ENCODE peak calls at places on chromosomes 1 and 21, in five cellular contexts. Q is breast epithelium, N is suprapubic skin, V is GM12878, R is lower leg skin. W is an unnamed sample.

GRCh38 chr1:192327997-192328396 is 11.2 kb downstream of the RGS21 start:
- DNase-seq in Q (no peak), R (no peak), V (no peak), N (no peak), W (no peak)

GRCh38 chr1:28111157-28111556 is 22.7 kb upstream of the EYA3 start:
- DNase-seq in Q (no peak), N (no peak), R (no peak), V (no peak), W (no peak)

GRCh38 chr1:1985375-1986050 is 18.1 kb downstream of the CFAP74 start:
- DNase-seq in R (no peak), N (no peak), V (no peak), Q (no peak), W (no peak)

GRCh38 chr1:47894718-47895393 is 102.3 kb downstream of the TRABD2B start:
- DNase-seq in V (no peak), Q (peak; percentile 89), R (no peak), N (no peak), W (no peak)

GRCh38 chr1:48784301-48784700 is 7.6 kb upstream of the BEND5 start:
- DNase-seq in V (no peak), N (no peak), Q (no peak), R (no peak), W (peak; percentile 8)

GRCh38 chr21:43190544-43191340 is 21.9 kb downstream of the CRYAA start:
- DNase-seq in V (no peak), N (peak; percentile 53), R (peak; percentile 82), Q (peak; percentile 15), W (peak; percentile 3)

GRCh38 chr1:95169544-95169943 is 52.4 kb downstream of the TLCD4 start:
- DNase-seq in Q (no peak), V (no peak), R (no peak), N (no peak), W (no peak)

GRCh38 chr1:231200417-231201031 is 38.7 kb downstream of the TRIM67 start:
- DNase-seq in R (no peak), V (no peak), Q (no peak), N (no peak), W (no peak)

GRCh38 chr1:104852151-104852550 is 1102.5 kb downstream of the AMY1C start:
- DNase-seq in Q (no peak), V (no peak), R (no peak), N (no peak), W (no peak)

GRCh38 chr1:99965646-99966375 is 4.0 kb upstream of the SLC35A3 start:
- DNase-seq in Q (no peak), R (no peak), V (no peak), N (no peak), W (peak; percentile 37)

GRCh38 chr1:246117066-246117791 is 389.9 kb downstream of the SMYD3 start:
- DNase-seq in R (no peak), V (peak; percentile 16), Q (no peak), N (no peak), W (no peak)

GRCh38 chr1:63723618-63724017 is 50.2 kb upstream of the ROR1 start:
- DNase-seq in R (no peak), Q (no peak), V (no peak), N (no peak), W (no peak)

GRCh38 chr1:245888809-245889208 is 618.3 kb downstream of the SMYD3 start:
- DNase-seq in Q (no peak), N (no peak), V (peak; percentile 20), R (no peak), W (no peak)

GRCh38 chr1:30672661-30673060 is 50.7 kb downstream of the MATN1 start:
- DNase-seq in Q (no peak), N (no peak), V (no peak), R (no peak), W (no peak)

DNA sequence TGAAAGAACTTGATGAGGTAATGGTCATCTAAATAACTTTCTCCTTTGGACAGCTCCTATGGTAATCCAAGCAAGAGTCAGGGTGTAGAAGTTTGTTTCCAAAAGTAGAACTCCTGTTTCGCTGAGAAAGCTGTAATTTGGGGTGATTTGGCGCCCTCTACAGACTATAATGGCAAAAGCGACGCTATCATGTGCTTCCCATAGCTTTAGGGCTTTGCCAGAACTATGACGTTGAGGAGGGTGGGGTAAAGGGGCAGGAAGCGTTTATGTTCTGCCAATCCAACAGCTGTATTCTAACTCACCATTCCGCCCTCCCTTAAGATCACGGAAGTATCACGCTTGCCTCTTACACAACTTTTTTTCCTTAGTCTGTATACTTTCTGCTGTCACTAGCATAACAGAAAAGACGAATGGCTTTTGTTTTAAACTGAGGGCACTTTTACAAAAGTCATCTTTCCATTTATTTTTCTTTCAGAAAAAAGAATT is at the start of gene FMO4:
- DNase-seq in R (peak; percentile 95), N (peak; percentile 91), V (peak; percentile 94), Q (peak; percentile 95), W (peak; percentile 95)
- TF ChIP-seq POLR2A in R (no peak), N (no peak), V (peak; percentile 28), Q (no peak), W (no peak)

DNA sequence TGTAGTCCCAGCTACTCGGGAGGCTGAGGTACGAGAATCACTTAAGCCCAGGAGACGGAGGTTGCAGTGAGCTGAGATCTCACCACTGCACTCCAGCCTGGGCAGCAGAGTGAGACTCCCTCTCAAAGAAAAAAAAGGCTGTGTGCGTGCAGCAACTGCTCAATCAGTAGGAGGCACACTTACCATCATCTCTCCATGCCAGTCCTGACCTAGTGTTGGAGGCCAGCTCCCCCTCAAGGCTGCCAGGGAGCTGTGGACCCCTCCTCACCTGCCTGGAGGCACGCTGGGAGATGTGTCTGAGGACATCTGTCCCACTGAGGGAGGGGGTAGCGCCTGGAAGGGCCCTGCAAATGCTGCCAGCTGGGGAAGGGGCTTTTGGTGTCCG is 11.9 kb downstream of the RPS6KA1 start:
- DNase-seq in V (no peak), Q (no peak), N (no peak), R (no peak), W (no peak)
- TF ChIP-seq CTCF in V (no peak), Q (no peak), N (no peak), R (no peak), W (no peak)

GRCh38 chr1:59477867-59478266 is 181.0 kb downstream of the FGGY start:
- DNase-seq in R (no peak), V (no peak), N (no peak), Q (no peak), W (no peak)
- TF ChIP-seq POLR2A in R (no peak), V (no peak), N (no peak), Q (no peak), W (no peak)

DNA sequence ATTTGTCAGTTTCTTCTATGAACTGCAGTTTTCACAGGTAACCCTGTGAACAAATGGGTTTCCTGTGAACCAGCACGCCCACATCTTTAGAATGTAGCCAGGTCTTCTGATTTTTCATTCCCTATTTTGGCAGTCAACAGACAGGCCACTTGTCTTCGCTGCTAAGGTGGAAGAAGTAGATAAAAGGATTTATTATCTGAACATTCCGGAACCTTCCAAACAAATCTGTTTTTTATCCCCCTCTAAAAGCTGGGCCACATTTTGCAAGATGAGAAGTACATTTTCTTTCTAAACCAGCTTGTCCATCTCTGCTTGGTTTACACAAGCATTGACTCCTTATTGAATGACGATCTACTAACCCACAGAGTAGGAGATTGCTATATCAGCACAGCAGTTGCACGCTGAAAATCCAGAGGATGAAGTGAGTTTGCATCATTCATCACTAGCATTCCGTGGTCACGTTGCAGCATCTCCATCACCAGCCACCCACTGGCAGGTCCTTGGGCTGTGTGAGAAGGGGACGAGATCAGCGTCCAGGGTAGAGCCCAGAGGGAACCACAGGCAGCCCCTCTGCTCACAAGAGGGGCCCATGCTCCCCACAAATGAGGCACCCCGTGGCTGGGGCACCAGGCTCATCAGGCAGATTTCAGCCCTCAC is 83.5 kb downstream of the TOMM20 start:
- DNase-seq in R (no peak), N (no peak), V (no peak), Q (no peak), W (no peak)
- TF ChIP-seq CTCF in R (no peak), N (no peak), V (no peak), Q (no peak), W (no peak)

GRCh38 chr1:115838805-115839705 is 1.9 kb downstream of the NHLH2 start:
- DNase-seq in Q (peak; percentile 39), V (no peak), N (peak; percentile 70), R (peak; percentile 91), W (peak; percentile 64)
- TF ChIP-seq POLR2A in Q (no peak), V (no peak), N (no peak), R (no peak), W (no peak)

DNA sequence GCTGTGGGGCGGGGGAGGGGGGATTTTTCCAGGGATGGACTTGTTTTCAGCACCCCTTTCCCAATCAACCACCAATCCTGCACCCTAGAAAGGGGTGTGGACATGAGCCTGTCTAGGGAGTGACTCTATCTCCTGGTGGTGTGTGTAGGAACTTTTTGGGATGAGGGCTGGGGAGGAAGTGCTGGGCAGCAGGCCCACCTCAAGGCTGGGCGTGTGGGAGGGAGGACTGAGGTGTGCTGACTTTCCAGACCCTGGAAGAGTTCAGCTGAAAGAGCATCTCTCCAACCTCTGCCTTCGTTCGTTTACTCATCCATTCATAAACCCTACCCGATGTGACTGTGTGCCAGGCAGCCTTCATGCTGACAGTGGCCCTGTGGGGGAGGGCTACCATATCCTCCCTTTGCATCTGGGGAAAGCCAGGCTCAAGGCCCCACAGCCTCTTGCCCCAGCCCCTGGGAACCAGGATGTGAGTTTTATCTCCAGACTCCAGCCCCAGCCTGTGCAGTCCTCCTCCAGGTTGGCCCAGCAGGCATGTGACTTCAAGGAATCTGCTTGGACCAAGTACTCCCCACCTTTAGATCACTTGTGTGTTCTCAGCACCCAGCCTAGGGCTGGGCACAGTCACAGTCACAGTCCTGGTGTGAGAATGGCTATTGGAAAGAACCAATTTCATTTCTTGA is 6.7 kb downstream of the KNCN start:
- DNase-seq in Q (no peak), N (no peak), R (no peak), V (no peak), W (no peak)
- TF ChIP-seq CTCF in Q (no peak), N (no peak), R (no peak), V (no peak), W (no peak)

GRCh38 chr1:101371259-101371658 is 134.4 kb downstream of the S1PR1 start:
- DNase-seq in R (no peak), N (no peak), Q (no peak), V (peak; percentile 96), W (no peak)
- TF ChIP-seq POLR2A in R (no peak), N (no peak), Q (no peak), V (no peak), W (no peak)

GRCh38 chr1:54542120-54542961 is 5.7 kb upstream of the ACOT11 start:
- DNase-seq in V (peak; percentile 9), Q (peak; percentile 59), N (no peak), R (peak; percentile 90), W (peak; percentile 83)
- TF ChIP-seq CTCF in V (no peak), Q (no peak), N (no peak), R (no peak), W (no peak)

DNA sequence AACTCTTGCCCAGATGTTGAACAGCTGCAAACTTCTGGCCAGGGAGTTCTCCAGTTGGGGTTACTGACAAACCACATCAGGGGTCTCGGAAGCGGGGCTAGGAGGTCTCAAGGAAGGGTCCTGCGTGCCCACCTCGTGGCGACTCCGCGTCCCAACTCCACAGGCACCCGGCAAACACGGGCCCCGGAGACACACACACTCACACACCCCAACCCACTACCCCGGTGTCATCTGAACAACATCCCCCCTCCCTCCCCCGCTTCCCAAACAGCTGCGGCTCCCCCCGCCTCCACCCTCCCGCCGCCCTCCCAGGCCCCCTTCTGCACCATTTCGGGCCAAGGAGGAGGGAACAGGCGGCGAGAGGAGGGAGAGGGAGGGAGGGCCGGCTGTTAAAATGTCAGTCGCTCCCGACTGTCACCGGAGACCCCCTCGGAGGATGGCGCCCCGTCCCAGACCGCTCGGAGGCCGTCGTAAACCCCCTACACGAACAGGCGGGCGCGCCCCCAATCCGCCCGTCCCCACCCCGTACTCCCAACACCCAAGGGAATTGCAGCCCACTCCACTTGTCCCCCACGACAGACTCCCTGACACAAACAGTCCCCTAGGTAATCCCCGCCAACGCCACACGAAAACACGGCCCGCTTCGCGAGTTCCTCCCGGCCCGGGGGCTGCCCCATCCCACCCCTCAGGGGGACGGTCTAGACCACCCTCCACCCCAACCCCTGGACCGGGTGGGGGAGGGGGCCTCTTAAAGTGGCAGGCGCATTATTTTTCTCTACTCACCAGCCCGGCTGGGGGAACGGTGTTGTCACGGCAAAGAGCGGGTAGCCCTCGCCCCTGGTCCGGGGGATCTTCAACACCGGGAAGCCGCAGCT is 635 bp downstream of the MEF2D start:
- DNase-seq in N (peak; percentile 86), R (peak; percentile 92), Q (no peak), V (no peak), W (no peak)
- TF ChIP-seq POLR2A in N (no peak), R (no peak), Q (no peak), V (no peak), W (no peak)

W was measured in prostate gland.